ENCODE peak calls at places on chromosomes 6 and 20, in five cellular contexts. One of them, this sample, is unnamed.

GRCh38 chr6:54014440-54014839 is 96.8 kb upstream of the MLIP start:
- DNase-seq in GM13977: no peak
- DNase-seq in AG08395: no peak
- DNase-seq in head of caudate nucleus: no peak
- DNase-seq in stimulated activated CD8-positive, alpha-beta memory T cell treated with anti-CD3 and anti-CD28 coated beads, Interleukin-2, amount 100 ng/mL, for 1 hour: no peak
- DNase-seq in this sample: no peak

GRCh38 chr6:51349866-51350265 is 531.2 kb downstream of the TFAP2B start:
- DNase-seq in GM13977: no peak
- DNase-seq in stimulated activated CD8-positive, alpha-beta memory T cell treated with anti-CD3 and anti-CD28 coated beads, Interleukin-2, amount 100 ng/mL, for 1 hour: no peak
- DNase-seq in head of caudate nucleus: peak; percentile 38
- DNase-seq in AG08395: no peak
- DNase-seq in this sample: no peak

GRCh38 chr6:27541212-27541931 is 68.5 kb upstream of the ZNF184 start:
- DNase-seq in stimulated activated CD8-positive, alpha-beta memory T cell treated with anti-CD3 and anti-CD28 coated beads, Interleukin-2, amount 100 ng/mL, for 1 hour: no peak
- DNase-seq in AG08395: no peak
- DNase-seq in head of caudate nucleus: no peak
- DNase-seq in GM13977: no peak
- DNase-seq in this sample: no peak

GRCh38 chr6:15443119-15443518 is 197.2 kb downstream of the JARID2 start:
- DNase-seq in GM13977: no peak
- DNase-seq in AG08395: peak; percentile 71
- DNase-seq in stimulated activated CD8-positive, alpha-beta memory T cell treated with anti-CD3 and anti-CD28 coated beads, Interleukin-2, amount 100 ng/mL, for 1 hour: no peak
- DNase-seq in head of caudate nucleus: no peak
- DNase-seq in this sample: peak; percentile 88

GRCh38 chr6:158718431-158719126 is 68.7 kb downstream of the SYTL3 start:
- DNase-seq in head of caudate nucleus: peak; percentile 23
- DNase-seq in AG08395: no peak
- DNase-seq in stimulated activated CD8-positive, alpha-beta memory T cell treated with anti-CD3 and anti-CD28 coated beads, Interleukin-2, amount 100 ng/mL, for 1 hour: no peak
- DNase-seq in GM13977: no peak
- DNase-seq in this sample: peak; percentile 15

GRCh38 chr20:22901164-22901563 is 133.9 kb upstream of the SSTR4 start:
- DNase-seq in head of caudate nucleus: no peak
- DNase-seq in stimulated activated CD8-positive, alpha-beta memory T cell treated with anti-CD3 and anti-CD28 coated beads, Interleukin-2, amount 100 ng/mL, for 1 hour: no peak
- DNase-seq in GM13977: no peak
- DNase-seq in AG08395: no peak
- DNase-seq in this sample: no peak

GRCh38 chr6:132391391-132392291 is 9.6 kb downstream of the MOXD1 start:
- DNase-seq in AG08395: peak; percentile 83
- DNase-seq in stimulated activated CD8-positive, alpha-beta memory T cell treated with anti-CD3 and anti-CD28 coated beads, Interleukin-2, amount 100 ng/mL, for 1 hour: no peak
- DNase-seq in head of caudate nucleus: no peak
- DNase-seq in GM13977: no peak
- DNase-seq in this sample: peak; percentile 96

GRCh38 chr20:48011025-48011424 is 225.7 kb upstream of the SULF2 start:
- DNase-seq in stimulated activated CD8-positive, alpha-beta memory T cell treated with anti-CD3 and anti-CD28 coated beads, Interleukin-2, amount 100 ng/mL, for 1 hour: no peak
- DNase-seq in GM13977: no peak
- DNase-seq in head of caudate nucleus: no peak
- DNase-seq in AG08395: no peak
- DNase-seq in this sample: no peak

GRCh38 chr6:14665827-14666724 is 548.5 kb downstream of the CD83 start:
- DNase-seq in GM13977: peak; percentile 33
- DNase-seq in stimulated activated CD8-positive, alpha-beta memory T cell treated with anti-CD3 and anti-CD28 coated beads, Interleukin-2, amount 100 ng/mL, for 1 hour: no peak
- DNase-seq in head of caudate nucleus: no peak
- DNase-seq in AG08395: peak; percentile 80
- DNase-seq in this sample: peak; percentile 84

GRCh38 chr6:30847971-30848441 is 36.3 kb upstream of the DDR1 start:
- DNase-seq in AG08395: no peak
- DNase-seq in stimulated activated CD8-positive, alpha-beta memory T cell treated with anti-CD3 and anti-CD28 coated beads, Interleukin-2, amount 100 ng/mL, for 1 hour: no peak
- DNase-seq in GM13977: no peak
- DNase-seq in head of caudate nucleus: no peak
- DNase-seq in this sample: no peak

GRCh38 chr6:137056121-137056880 is 11.5 kb upstream of the IL20RA start:
- DNase-seq in AG08395: no peak
- DNase-seq in head of caudate nucleus: no peak
- DNase-seq in stimulated activated CD8-positive, alpha-beta memory T cell treated with anti-CD3 and anti-CD28 coated beads, Interleukin-2, amount 100 ng/mL, for 1 hour: no peak
- DNase-seq in GM13977: no peak
- DNase-seq in this sample: no peak